ENCODE peak calls at places on chromosomes 11 and 22, in seven cellular contexts. T, G, V, W, N, Y and A are unnamed samples.

GRCh38 chr11:77062924-77063323 is 3.8 kb upstream of the CAPN5 start:
- DNase-seq in G (no peak), W (no peak), N (no peak), T (peak), Y (no peak), V (no peak), A (no peak)

GRCh38 chr22:41021039-41021654 is 70.0 kb downstream of the RBX1 start:
- DNase-seq in G (no peak), T (no peak), Y (peak), N (no peak), W (peak), V (peak), A (no peak)

GRCh38 chr11:69040581-69041260 is 8.0 kb upstream of the TPCN2 start:
- DNase-seq in G (no peak), Y (no peak), N (peak), T (no peak), V (peak), W (no peak), A (no peak)

GRCh38 chr22:29883045-29883830 is at the start of gene MTMR3:
- DNase-seq in W (peak), T (peak), V (peak), Y (peak), N (peak), G (peak), A (peak)

GRCh38 chr22:17057959-17058814 is 26.6 kb upstream of the IL17RA start:
- DNase-seq in G (peak), N (peak), V (peak), W (peak), Y (peak), T (peak), A (peak)

GRCh38 chr22:38228326-38228872 is 26.6 kb downstream of the MAFF start:
- DNase-seq in G (no peak), Y (no peak), V (no peak), T (peak), N (no peak), W (no peak), A (peak)

GRCh38 chr22:17954200-17954859 is 70.0 kb downstream of the MICAL3 start:
- DNase-seq in W (no peak), T (no peak), N (no peak), Y (no peak), V (no peak), G (no peak), A (no peak)

GRCh38 chr11:75376175-75376574 is 23.1 kb upstream of the RPS3 start:
- DNase-seq in V (peak), G (no peak), W (no peak), Y (no peak), T (no peak), N (no peak), A (no peak)

GRCh38 chr11:60334005-60334620 is 7.1 kb downstream of the MS4A6E start:
- DNase-seq in G (peak), Y (peak), W (no peak), V (peak), N (peak), T (peak), A (peak)